ENCODE peak calls at places on chromosomes 16 and 17, in five cellular contexts. One of them, this sample, is unnamed.

GRCh38 chr17:21376835-21377690 is 906 bp downstream of the KCNJ12 start:
- DNase-seq in GM12878: no peak
- DNase-seq in A549: peak; percentile 55
- DNase-seq in K562: peak; percentile 14
- DNase-seq in HCT116: no peak
- DNase-seq in this sample: peak; percentile 3

GRCh38 chr17:80124351-80124981 is 22.5 kb downstream of the EIF4A3 start:
- DNase-seq in GM12878: no peak
- DNase-seq in A549: peak; percentile 45
- DNase-seq in K562: no peak
- DNase-seq in HCT116: peak; percentile 29
- DNase-seq in this sample: no peak

GRCh38 chr16:68332411-68333121 is 21.7 kb downstream of the PRMT7 start:
- DNase-seq in GM12878: no peak
- DNase-seq in A549: no peak
- DNase-seq in K562: no peak
- DNase-seq in HCT116: no peak
- DNase-seq in this sample: peak; percentile 97

GRCh38 chr17:68585643-68586042 is 15.5 kb downstream of the FAM20A start:
- DNase-seq in GM12878: no peak
- DNase-seq in A549: no peak
- DNase-seq in K562: no peak
- DNase-seq in HCT116: no peak
- DNase-seq in this sample: no peak

GRCh38 chr16:30476991-30477390 is 4.4 kb downstream of the ITGAL start:
- DNase-seq in GM12878: no peak
- DNase-seq in A549: no peak
- DNase-seq in K562: no peak
- DNase-seq in HCT116: no peak
- DNase-seq in this sample: no peak

GRCh38 chr16:58515871-58516767 is 802 bp downstream of the SETD6 start:
- DNase-seq in GM12878: no peak
- DNase-seq in A549: no peak
- DNase-seq in K562: peak; percentile 60
- DNase-seq in HCT116: no peak
- DNase-seq in this sample: peak; percentile 53

GRCh38 chr16:1743376-1744337 is 27.7 kb downstream of the NME3 start:
- DNase-seq in GM12878: no peak
- DNase-seq in A549: no peak
- DNase-seq in K562: no peak
- DNase-seq in HCT116: no peak
- DNase-seq in this sample: no peak

GRCh38 chr16:4898811-4899473 is 38.0 kb downstream of the PPL start:
- DNase-seq in GM12878: no peak
- DNase-seq in A549: no peak
- DNase-seq in K562: no peak
- DNase-seq in HCT116: no peak
- DNase-seq in this sample: no peak

GRCh38 chr17:40023590-40024292 is 8.5 kb downstream of the CSF3 start:
- DNase-seq in GM12878: no peak
- DNase-seq in A549: no peak
- DNase-seq in K562: no peak
- DNase-seq in HCT116: no peak
- DNase-seq in this sample: no peak

GRCh38 chr16:20175358-20175757 is 101.7 kb upstream of the GPR139 start:
- DNase-seq in GM12878: peak; percentile 27
- DNase-seq in A549: no peak
- DNase-seq in K562: no peak
- DNase-seq in HCT116: no peak
- DNase-seq in this sample: no peak

GRCh38 chr17:5286846-5287245 is 4.8 kb downstream of the RABEP1 start:
- DNase-seq in GM12878: no peak
- DNase-seq in A549: no peak
- DNase-seq in K562: no peak
- DNase-seq in HCT116: no peak
- DNase-seq in this sample: no peak
- TF ChIP-seq REST in GM12878: no peak
- TF ChIP-seq REST in A549: no peak
- TF ChIP-seq REST in K562: no peak
- TF ChIP-seq REST in HCT116: no peak
- TF ChIP-seq REST in this sample: no peak

DNA sequence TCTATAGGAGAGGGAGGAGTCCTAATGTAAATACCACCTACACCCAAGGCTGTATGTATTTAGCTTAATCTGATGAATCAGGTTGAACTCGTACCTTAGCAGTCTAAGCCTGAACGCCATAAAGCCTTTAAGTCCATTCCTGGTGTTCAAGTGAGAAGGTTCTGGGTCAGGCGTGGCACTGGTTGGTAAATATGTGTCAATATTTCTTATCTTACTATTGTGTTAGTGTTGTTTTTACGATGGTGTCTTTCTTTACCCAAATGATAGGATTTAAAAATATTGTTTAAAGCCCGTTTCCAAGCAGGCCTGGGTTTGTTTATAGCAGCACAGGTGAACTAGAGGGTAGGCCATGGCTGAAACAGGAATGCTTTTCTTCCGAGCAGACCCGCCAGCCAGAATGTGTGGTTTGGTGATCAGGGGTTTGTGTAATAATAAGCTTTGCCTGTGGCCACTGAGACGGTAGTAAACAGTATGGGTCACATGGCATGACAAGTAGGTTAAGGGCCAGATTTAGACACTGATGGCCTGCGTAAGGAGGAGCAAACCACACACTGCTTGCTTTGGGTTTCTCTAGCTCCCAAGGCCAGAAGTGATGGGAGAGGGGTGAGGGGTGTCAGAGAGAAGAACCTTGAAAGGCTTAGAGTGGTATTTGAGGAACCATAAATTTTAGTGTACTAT is 3.3 kb downstream of the TMEM94 start:
- DNase-seq in GM12878: peak; percentile 41
- DNase-seq in A549: no peak
- DNase-seq in K562: no peak
- DNase-seq in HCT116: no peak
- DNase-seq in this sample: peak; percentile 63
- H3K27ac ChIP-seq in GM12878: peak overlapping the region; percentile 69
- H3K27ac ChIP-seq in A549: no peak overlapping the region
- H3K27ac ChIP-seq in K562: no peak overlapping the region
- H3K27ac ChIP-seq in HCT116: no peak overlapping the region
- H3K27ac ChIP-seq in this sample: peak overlapping the region; percentile 18

GRCh38 chr16:55703003-55704001 is 47.5 kb downstream of the SLC6A2 start:
- DNase-seq in GM12878: no peak
- DNase-seq in A549: peak; percentile 18
- DNase-seq in K562: peak; percentile 35
- DNase-seq in HCT116: peak; percentile 54
- DNase-seq in this sample: peak; percentile 45
- TF ChIP-seq CTCF in GM12878: peak; percentile 35
- TF ChIP-seq CTCF in A549: peak; percentile 61
- TF ChIP-seq CTCF in K562: peak; percentile 66
- TF ChIP-seq CTCF in HCT116: peak; percentile 80
- TF ChIP-seq CTCF in this sample: no peak

DNA sequence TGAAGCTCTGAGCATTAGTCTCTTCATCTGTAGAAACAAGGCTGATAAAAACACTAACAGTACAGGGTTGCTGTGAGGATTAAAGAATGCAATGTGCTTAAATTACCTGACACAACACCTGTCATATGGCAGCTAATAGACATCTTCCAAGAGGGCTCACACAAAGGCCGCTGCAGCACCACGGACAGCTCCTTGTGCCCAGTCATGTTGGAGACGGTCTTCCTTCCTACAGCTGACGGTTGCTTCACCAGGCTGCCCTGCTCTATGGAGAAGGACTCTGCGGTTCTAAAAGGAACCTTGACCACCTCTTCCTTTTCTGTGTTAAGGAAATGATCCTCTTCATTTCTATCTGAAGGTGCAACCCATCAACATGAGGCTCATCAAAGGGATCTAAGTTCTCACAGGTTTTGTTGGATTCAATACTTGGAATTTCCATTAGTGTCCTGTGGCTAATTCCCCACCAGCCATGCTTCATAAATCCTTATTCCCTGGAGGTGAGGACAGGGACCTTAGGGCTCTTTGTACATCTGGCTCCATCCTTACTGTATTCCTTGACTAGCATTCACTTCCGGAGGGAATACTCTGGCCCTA is 138.9 kb upstream of the CES5A start:
- DNase-seq in GM12878: no peak
- DNase-seq in A549: no peak
- DNase-seq in K562: peak; percentile 20
- DNase-seq in HCT116: peak; percentile 4
- DNase-seq in this sample: peak; percentile 11
- TF ChIP-seq REST in GM12878: peak; percentile 93
- TF ChIP-seq REST in A549: peak; percentile 91
- TF ChIP-seq REST in K562: peak; percentile 98
- TF ChIP-seq REST in HCT116: peak; percentile 94
- TF ChIP-seq REST in this sample: peak; percentile 99

DNA sequence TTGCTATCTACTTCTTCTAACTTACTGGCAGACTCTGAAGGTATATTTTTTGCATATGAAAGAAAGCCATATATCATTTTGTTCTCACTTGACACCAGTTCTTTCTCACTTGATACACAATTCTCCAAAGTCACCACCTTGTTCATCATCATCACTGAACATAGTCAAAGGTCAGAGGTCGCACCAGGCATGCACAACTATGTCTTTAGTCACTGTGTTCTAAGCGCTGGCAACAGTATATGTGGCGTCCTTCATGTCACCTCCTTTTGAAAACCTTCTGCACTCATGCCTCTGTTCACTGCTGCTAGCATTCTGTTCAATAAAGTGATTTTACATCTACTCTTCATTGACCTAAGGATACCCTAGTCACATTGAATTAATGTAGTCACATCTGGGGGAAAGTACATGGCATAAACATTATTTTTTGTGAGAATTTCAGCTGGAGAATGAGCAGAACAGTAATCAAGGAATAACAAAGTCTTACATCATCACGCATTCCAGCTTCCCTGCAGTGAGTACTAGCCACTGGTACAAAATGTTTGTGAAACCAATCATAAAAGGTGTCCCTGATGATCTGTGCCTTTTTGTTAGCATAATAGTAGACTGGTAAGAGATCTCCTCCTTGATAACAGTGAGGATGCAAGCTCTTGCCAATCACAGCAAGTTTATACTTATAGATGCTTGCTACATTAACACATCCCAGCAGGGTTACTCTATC is 20.5 kb upstream of the TBX4 start:
- DNase-seq in GM12878: no peak
- DNase-seq in A549: no peak
- DNase-seq in K562: no peak
- DNase-seq in HCT116: no peak
- DNase-seq in this sample: no peak
- H3K27ac ChIP-seq in GM12878: no peak overlapping the region
- H3K27ac ChIP-seq in A549: peak overlapping the region; percentile 51
- H3K27ac ChIP-seq in K562: no peak overlapping the region
- H3K27ac ChIP-seq in HCT116: peak overlapping the region; percentile 36
- H3K27ac ChIP-seq in this sample: no peak overlapping the region

GRCh38 chr16:22300427-22301071 is 3.3 kb downstream of the POLR3E start:
- DNase-seq in GM12878: no peak
- DNase-seq in A549: peak; percentile 76
- DNase-seq in K562: peak; percentile 40
- DNase-seq in HCT116: no peak
- DNase-seq in this sample: no peak
- TF ChIP-seq CTCF in GM12878: peak; percentile 76
- TF ChIP-seq CTCF in A549: peak; percentile 74
- TF ChIP-seq CTCF in K562: peak; percentile 59
- TF ChIP-seq CTCF in HCT116: peak; percentile 58
- TF ChIP-seq CTCF in this sample: peak; percentile 82

GRCh38 chr16:73086108-73086507 is 38.2 kb upstream of the ZFHX3 start:
- DNase-seq in GM12878: no peak
- DNase-seq in A549: no peak
- DNase-seq in K562: no peak
- DNase-seq in HCT116: no peak
- DNase-seq in this sample: peak; percentile 65

GRCh38 chr16:73083271-73083670 is 35.3 kb upstream of the ZFHX3 start:
- DNase-seq in GM12878: no peak
- DNase-seq in A549: no peak
- DNase-seq in K562: no peak
- DNase-seq in HCT116: no peak
- DNase-seq in this sample: no peak

GRCh38 chr16:73080931-73081330 is 33.0 kb upstream of the ZFHX3 start:
- DNase-seq in GM12878: no peak
- DNase-seq in A549: no peak
- DNase-seq in K562: no peak
- DNase-seq in HCT116: no peak
- DNase-seq in this sample: no peak

DNA sequence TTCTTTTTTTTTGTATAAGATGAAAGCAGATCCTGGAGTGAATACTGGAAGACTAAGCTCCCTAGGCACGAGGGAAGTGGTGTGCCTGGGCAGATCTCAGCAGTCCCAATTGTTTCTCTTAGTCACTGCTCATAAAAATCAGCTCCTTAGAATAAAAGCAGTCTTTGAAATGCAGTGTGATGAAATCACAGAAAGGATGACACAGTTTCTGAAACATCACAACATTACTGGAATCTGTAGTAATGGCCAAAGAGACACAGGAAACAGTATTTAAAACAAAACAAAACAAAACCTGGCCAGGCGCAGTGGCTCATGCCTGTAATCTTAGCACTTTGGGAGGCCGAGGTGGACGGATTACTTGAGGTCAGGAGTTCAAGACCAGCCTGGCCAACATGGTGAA is 34.7 kb upstream of the ZFHX3 start:
- DNase-seq in GM12878: no peak
- DNase-seq in A549: no peak
- DNase-seq in K562: no peak
- DNase-seq in HCT116: no peak
- DNase-seq in this sample: no peak
- TF ChIP-seq REST in GM12878: no peak
- TF ChIP-seq REST in A549: no peak
- TF ChIP-seq REST in K562: no peak
- TF ChIP-seq REST in HCT116: no peak
- TF ChIP-seq REST in this sample: no peak

GRCh38 chr17:4324463-4324862 is 42.0 kb downstream of the UBE2G1 start:
- DNase-seq in GM12878: no peak
- DNase-seq in A549: no peak
- DNase-seq in K562: no peak
- DNase-seq in HCT116: no peak
- DNase-seq in this sample: no peak
- H3K27ac ChIP-seq in GM12878: no peak overlapping the region
- H3K27ac ChIP-seq in A549: no peak overlapping the region
- H3K27ac ChIP-seq in K562: no peak overlapping the region
- H3K27ac ChIP-seq in HCT116: no peak overlapping the region
- H3K27ac ChIP-seq in this sample: no peak overlapping the region

GRCh38 chr16:84009282-84009681 is 33.3 kb downstream of the SLC38A8 start:
- DNase-seq in GM12878: no peak
- DNase-seq in A549: no peak
- DNase-seq in K562: no peak
- DNase-seq in HCT116: no peak
- DNase-seq in this sample: no peak

GRCh38 chr16:84007946-84008345 is 34.6 kb downstream of the SLC38A8 start:
- DNase-seq in GM12878: no peak
- DNase-seq in A549: no peak
- DNase-seq in K562: no peak
- DNase-seq in HCT116: no peak
- DNase-seq in this sample: no peak

GRCh38 chr16:84005391-84005790 is 37.2 kb downstream of the SLC38A8 start:
- DNase-seq in GM12878: no peak
- DNase-seq in A549: no peak
- DNase-seq in K562: no peak
- DNase-seq in HCT116: no peak
- DNase-seq in this sample: no peak

GRCh38 chr16:84004442-84004841 is 36.4 kb downstream of the NECAB2 start:
- DNase-seq in GM12878: no peak
- DNase-seq in A549: no peak
- DNase-seq in K562: no peak
- DNase-seq in HCT116: no peak
- DNase-seq in this sample: no peak

GRCh38 chr16:84007520-84007919 is 35.1 kb downstream of the SLC38A8 start:
- DNase-seq in GM12878: no peak
- DNase-seq in A549: no peak
- DNase-seq in K562: no peak
- DNase-seq in HCT116: no peak
- DNase-seq in this sample: no peak
- TF ChIP-seq CTCF in GM12878: no peak
- TF ChIP-seq CTCF in A549: no peak
- TF ChIP-seq CTCF in K562: no peak
- TF ChIP-seq CTCF in HCT116: no peak
- TF ChIP-seq CTCF in this sample: no peak